ENCODE peak calls at places on chromosomes 4 and X, in eight cellular contexts. One of them, this sample, is unnamed.

GRCh38 chr4:140049924-140050681 is 103.9 kb downstream of the MAML3 start:
- DNase-seq in activated CD4-positive, alpha-beta T cell treated with anti-CD3 and anti-CD28 coated beads, Interleukin-2, amount 50 U/mL, for 24 hours: no peak
- DNase-seq in pons: peak
- DNase-seq in AG10803: peak
- DNase-seq in T-helper 2 cell: no peak
- DNase-seq in germinal center: peak
- DNase-seq in WERI-Rb-1: peak
- DNase-seq in A172: no peak
- DNase-seq in this sample: no peak

GRCh38 chr4:98864560-98864959 is 64.4 kb downstream of the EIF4E start:
- DNase-seq in activated CD4-positive, alpha-beta T cell treated with anti-CD3 and anti-CD28 coated beads, Interleukin-2, amount 50 U/mL, for 24 hours: no peak
- DNase-seq in pons: no peak
- DNase-seq in AG10803: no peak
- DNase-seq in T-helper 2 cell: no peak
- DNase-seq in germinal center: no peak
- DNase-seq in WERI-Rb-1: no peak
- DNase-seq in A172: no peak
- DNase-seq in this sample: no peak

GRCh38 chr4:172898715-172899114 is 269.9 kb upstream of the GALNT7 start:
- DNase-seq in activated CD4-positive, alpha-beta T cell treated with anti-CD3 and anti-CD28 coated beads, Interleukin-2, amount 50 U/mL, for 24 hours: no peak
- DNase-seq in pons: no peak
- DNase-seq in AG10803: no peak
- DNase-seq in T-helper 2 cell: no peak
- DNase-seq in germinal center: no peak
- DNase-seq in WERI-Rb-1: no peak
- DNase-seq in A172: no peak
- DNase-seq in this sample: no peak

GRCh38 chrX:13396887-13397286 is 77.0 kb upstream of the ATXN3L start:
- DNase-seq in activated CD4-positive, alpha-beta T cell treated with anti-CD3 and anti-CD28 coated beads, Interleukin-2, amount 50 U/mL, for 24 hours: no peak
- DNase-seq in pons: no peak
- DNase-seq in AG10803: peak
- DNase-seq in T-helper 2 cell: no peak
- DNase-seq in germinal center: no peak
- DNase-seq in WERI-Rb-1: no peak
- DNase-seq in A172: peak
- DNase-seq in this sample: no peak

GRCh38 chr4:48669086-48669485 is 111.0 kb downstream of the FRYL start:
- DNase-seq in activated CD4-positive, alpha-beta T cell treated with anti-CD3 and anti-CD28 coated beads, Interleukin-2, amount 50 U/mL, for 24 hours: no peak
- DNase-seq in pons: no peak
- DNase-seq in AG10803: no peak
- DNase-seq in T-helper 2 cell: no peak
- DNase-seq in germinal center: no peak
- DNase-seq in WERI-Rb-1: no peak
- DNase-seq in A172: no peak
- DNase-seq in this sample: no peak

GRCh38 chr4:113773756-113774155 is 12.2 kb upstream of the CAMK2D start:
- DNase-seq in activated CD4-positive, alpha-beta T cell treated with anti-CD3 and anti-CD28 coated beads, Interleukin-2, amount 50 U/mL, for 24 hours: no peak
- DNase-seq in pons: no peak
- DNase-seq in AG10803: no peak
- DNase-seq in T-helper 2 cell: no peak
- DNase-seq in germinal center: no peak
- DNase-seq in WERI-Rb-1: no peak
- DNase-seq in A172: no peak
- DNase-seq in this sample: no peak

GRCh38 chrX:15497865-15498264 is 2.7 kb upstream of the BMX start:
- DNase-seq in activated CD4-positive, alpha-beta T cell treated with anti-CD3 and anti-CD28 coated beads, Interleukin-2, amount 50 U/mL, for 24 hours: no peak
- DNase-seq in pons: peak
- DNase-seq in AG10803: peak
- DNase-seq in T-helper 2 cell: no peak
- DNase-seq in germinal center: peak
- DNase-seq in WERI-Rb-1: peak
- DNase-seq in A172: peak
- DNase-seq in this sample: peak

GRCh38 chrX:47900833-47901232 is 64.1 kb downstream of the ZNF81 start:
- DNase-seq in activated CD4-positive, alpha-beta T cell treated with anti-CD3 and anti-CD28 coated beads, Interleukin-2, amount 50 U/mL, for 24 hours: no peak
- DNase-seq in pons: no peak
- DNase-seq in AG10803: no peak
- DNase-seq in T-helper 2 cell: no peak
- DNase-seq in germinal center: peak
- DNase-seq in WERI-Rb-1: no peak
- DNase-seq in A172: no peak
- DNase-seq in this sample: no peak

GRCh38 chr4:52095374-52095773 is 44.3 kb downstream of the SPATA18 start:
- DNase-seq in activated CD4-positive, alpha-beta T cell treated with anti-CD3 and anti-CD28 coated beads, Interleukin-2, amount 50 U/mL, for 24 hours: no peak
- DNase-seq in pons: no peak
- DNase-seq in AG10803: no peak
- DNase-seq in T-helper 2 cell: no peak
- DNase-seq in germinal center: no peak
- DNase-seq in WERI-Rb-1: no peak
- DNase-seq in A172: no peak
- DNase-seq in this sample: no peak

GRCh38 chrX:147891886-147892285 is 19.8 kb upstream of the FMR1 start:
- DNase-seq in activated CD4-positive, alpha-beta T cell treated with anti-CD3 and anti-CD28 coated beads, Interleukin-2, amount 50 U/mL, for 24 hours: no peak
- DNase-seq in pons: no peak
- DNase-seq in AG10803: peak
- DNase-seq in T-helper 2 cell: no peak
- DNase-seq in germinal center: no peak
- DNase-seq in WERI-Rb-1: no peak
- DNase-seq in A172: peak
- DNase-seq in this sample: no peak

GRCh38 chrX:153491351-153492152 is 3.2 kb upstream of the BGN start:
- DNase-seq in activated CD4-positive, alpha-beta T cell treated with anti-CD3 and anti-CD28 coated beads, Interleukin-2, amount 50 U/mL, for 24 hours: no peak
- DNase-seq in pons: no peak
- DNase-seq in AG10803: no peak
- DNase-seq in T-helper 2 cell: no peak
- DNase-seq in germinal center: no peak
- DNase-seq in WERI-Rb-1: peak
- DNase-seq in A172: no peak
- DNase-seq in this sample: no peak

GRCh38 chrX:41384041-41384705 is 50.2 kb downstream of the DDX3X start:
- DNase-seq in activated CD4-positive, alpha-beta T cell treated with anti-CD3 and anti-CD28 coated beads, Interleukin-2, amount 50 U/mL, for 24 hours: no peak
- DNase-seq in pons: peak
- DNase-seq in AG10803: peak
- DNase-seq in T-helper 2 cell: peak
- DNase-seq in germinal center: no peak
- DNase-seq in WERI-Rb-1: no peak
- DNase-seq in A172: peak
- DNase-seq in this sample: peak

GRCh38 chrX:43949669-43950068 is 23.5 kb downstream of the NDP start:
- DNase-seq in activated CD4-positive, alpha-beta T cell treated with anti-CD3 and anti-CD28 coated beads, Interleukin-2, amount 50 U/mL, for 24 hours: no peak
- DNase-seq in pons: peak
- DNase-seq in AG10803: no peak
- DNase-seq in T-helper 2 cell: no peak
- DNase-seq in germinal center: peak
- DNase-seq in WERI-Rb-1: peak
- DNase-seq in A172: no peak
- DNase-seq in this sample: no peak